ENCODE peak calls at places on chromosome 18, in eight cellular contexts. One of them, this sample, is unnamed.
A peak's percentile ranks its signal among the peaks of the same experiment; 100 is the strongest.

GRCh38 chr18:10062292-10062940 is 148.6 kb downstream of the VAPA start:
- DNase-seq in kidney: no peak
- DNase-seq in colonic mucosa: no peak
- DNase-seq in lower lobe of right lung: no peak
- DNase-seq in BJ: no peak
- DNase-seq in GM12878: no peak
- DNase-seq in endothelial cell of umbilical vein: no peak
- DNase-seq in pancreas: no peak
- DNase-seq in this sample: no peak

GRCh38 chr18:73564073-73564472 is 583.6 kb downstream of the FBXO15 start:
- DNase-seq in lower lobe of right lung: no peak
- DNase-seq in GM12878: no peak
- DNase-seq in endothelial cell of umbilical vein: no peak
- DNase-seq in colonic mucosa: no peak
- DNase-seq in pancreas: no peak
- DNase-seq in BJ: peak; percentile 57
- DNase-seq in kidney: no peak
- DNase-seq in this sample: no peak

GRCh38 chr18:76428396-76429261 is 66.4 kb downstream of the ZNF516 start:
- DNase-seq in BJ: no peak
- DNase-seq in kidney: peak; percentile 47
- DNase-seq in GM12878: no peak
- DNase-seq in pancreas: no peak
- DNase-seq in colonic mucosa: no peak
- DNase-seq in lower lobe of right lung: no peak
- DNase-seq in endothelial cell of umbilical vein: no peak
- DNase-seq in this sample: no peak

GRCh38 chr18:6811816-6812215 is 82.3 kb downstream of the ARHGAP28 start:
- DNase-seq in endothelial cell of umbilical vein: peak; percentile 76
- DNase-seq in colonic mucosa: no peak
- DNase-seq in BJ: no peak
- DNase-seq in pancreas: no peak
- DNase-seq in kidney: no peak
- DNase-seq in lower lobe of right lung: no peak
- DNase-seq in GM12878: no peak
- DNase-seq in this sample: no peak

GRCh38 chr18:9943311-9943710 is 29.5 kb downstream of the VAPA start:
- DNase-seq in lower lobe of right lung: no peak
- DNase-seq in endothelial cell of umbilical vein: no peak
- DNase-seq in GM12878: no peak
- DNase-seq in kidney: no peak
- DNase-seq in pancreas: no peak
- DNase-seq in colonic mucosa: no peak
- DNase-seq in BJ: no peak
- DNase-seq in this sample: no peak

GRCh38 chr18:22477222-22477621 is 59.5 kb upstream of the CTAGE1 start:
- DNase-seq in GM12878: no peak
- DNase-seq in pancreas: no peak
- DNase-seq in colonic mucosa: no peak
- DNase-seq in lower lobe of right lung: no peak
- DNase-seq in endothelial cell of umbilical vein: no peak
- DNase-seq in kidney: no peak
- DNase-seq in BJ: no peak
- DNase-seq in this sample: no peak

GRCh38 chr18:55839350-55839749 is 251.4 kb upstream of the TCF4 start:
- DNase-seq in pancreas: no peak
- DNase-seq in lower lobe of right lung: no peak
- DNase-seq in GM12878: no peak
- DNase-seq in endothelial cell of umbilical vein: no peak
- DNase-seq in colonic mucosa: no peak
- DNase-seq in BJ: no peak
- DNase-seq in kidney: no peak
- DNase-seq in this sample: no peak

GRCh38 chr18:23380001-23380550 is 73.0 kb upstream of the RIOK3 start:
- DNase-seq in pancreas: no peak
- DNase-seq in kidney: no peak
- DNase-seq in endothelial cell of umbilical vein: peak; percentile 79
- DNase-seq in lower lobe of right lung: peak; percentile 80
- DNase-seq in GM12878: no peak
- DNase-seq in BJ: no peak
- DNase-seq in colonic mucosa: no peak
- DNase-seq in this sample: no peak

GRCh38 chr18:57294547-57294946 is 57.8 kb upstream of the ST8SIA3 start:
- DNase-seq in BJ: no peak
- DNase-seq in colonic mucosa: no peak
- DNase-seq in endothelial cell of umbilical vein: no peak
- DNase-seq in lower lobe of right lung: no peak
- DNase-seq in GM12878: no peak
- DNase-seq in kidney: no peak
- DNase-seq in pancreas: no peak
- DNase-seq in this sample: no peak

DNA sequence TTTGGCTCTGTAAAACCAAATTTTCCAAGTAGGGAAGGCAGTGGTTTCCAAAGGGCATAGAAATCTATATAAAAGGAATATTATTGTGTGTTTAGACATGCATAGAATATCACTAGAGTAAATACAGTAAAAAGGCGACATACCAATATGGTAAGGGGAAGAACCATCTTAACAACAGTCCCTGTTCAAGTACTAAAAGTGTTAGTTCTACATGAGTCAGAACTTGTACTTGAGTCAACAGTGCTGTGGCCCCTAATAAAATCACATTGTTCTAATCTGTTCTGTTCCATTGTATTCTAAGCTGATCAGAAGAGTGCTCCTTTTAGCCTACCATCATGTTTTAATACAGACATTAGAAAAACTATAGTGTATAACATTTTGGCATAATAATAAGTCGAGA is 36.1 kb upstream of the TNFRSF11A start:
- DNase-seq in pancreas: no peak
- DNase-seq in BJ: no peak
- DNase-seq in kidney: no peak
- DNase-seq in GM12878: no peak
- DNase-seq in colonic mucosa: no peak
- DNase-seq in lower lobe of right lung: no peak
- DNase-seq in endothelial cell of umbilical vein: no peak
- DNase-seq in this sample: no peak
- H3K36me3 ChIP-seq in pancreas: no peaks in the 10 kb centered on the region
- H3K36me3 ChIP-seq in BJ: no peaks in the 10 kb centered on the region
- H3K36me3 ChIP-seq in kidney: peaks cover 6% of the 10 kb centered on the region
- H3K36me3 ChIP-seq in GM12878: peaks cover 10% of the 10 kb centered on the region
- H3K36me3 ChIP-seq in colonic mucosa: no peaks in the 10 kb centered on the region
- H3K36me3 ChIP-seq in lower lobe of right lung: peaks cover 43% of the 10 kb centered on the region
- H3K36me3 ChIP-seq in endothelial cell of umbilical vein: peaks cover 11% of the 10 kb centered on the region
- H3K36me3 ChIP-seq in this sample: peaks cover 18% of the 10 kb centered on the region

GRCh38 chr18:832085-832681 is 20.1 kb upstream of the YES1 start:
- DNase-seq in BJ: no peak
- DNase-seq in endothelial cell of umbilical vein: no peak
- DNase-seq in colonic mucosa: peak; percentile 77
- DNase-seq in GM12878: no peak
- DNase-seq in lower lobe of right lung: no peak
- DNase-seq in pancreas: peak; percentile 16
- DNase-seq in kidney: no peak
- DNase-seq in this sample: peak; percentile 20
- TF ChIP-seq CTCF in BJ: no peak
- TF ChIP-seq CTCF in endothelial cell of umbilical vein: no peak
- TF ChIP-seq CTCF in colonic mucosa: no peak
- TF ChIP-seq CTCF in GM12878: no peak
- TF ChIP-seq CTCF in lower lobe of right lung: no peak
- TF ChIP-seq CTCF in pancreas: no peak
- TF ChIP-seq CTCF in kidney: no peak
- TF ChIP-seq CTCF in this sample: no peak

GRCh38 chr18:48821251-48821590 is 129.5 kb downstream of the SMAD7 start:
- DNase-seq in GM12878: no peak
- DNase-seq in BJ: no peak
- DNase-seq in lower lobe of right lung: no peak
- DNase-seq in pancreas: no peak
- DNase-seq in colonic mucosa: no peak
- DNase-seq in endothelial cell of umbilical vein: no peak
- DNase-seq in kidney: peak; percentile 11
- DNase-seq in this sample: no peak
- H3K36me3 ChIP-seq in GM12878: no peaks in the 10 kb centered on the region
- H3K36me3 ChIP-seq in BJ: peaks cover 35% of the 10 kb centered on the region
- H3K36me3 ChIP-seq in lower lobe of right lung: peaks cover 22% of the 10 kb centered on the region
- H3K36me3 ChIP-seq in pancreas: no peaks in the 10 kb centered on the region
- H3K36me3 ChIP-seq in colonic mucosa: no peaks in the 10 kb centered on the region
- H3K36me3 ChIP-seq in endothelial cell of umbilical vein: no peaks in the 10 kb centered on the region
- H3K36me3 ChIP-seq in kidney: no peaks in the 10 kb centered on the region
- H3K36me3 ChIP-seq in this sample: no peaks in the 10 kb centered on the region

GRCh38 chr18:28995319-28995718 is 818.4 kb upstream of the CDH2 start:
- DNase-seq in BJ: no peak
- DNase-seq in kidney: no peak
- DNase-seq in GM12878: no peak
- DNase-seq in endothelial cell of umbilical vein: peak; percentile 23
- DNase-seq in lower lobe of right lung: no peak
- DNase-seq in pancreas: no peak
- DNase-seq in colonic mucosa: no peak
- DNase-seq in this sample: no peak
- TF ChIP-seq CTCF in BJ: peak; percentile 42
- TF ChIP-seq CTCF in kidney: no peak
- TF ChIP-seq CTCF in GM12878: no peak
- TF ChIP-seq CTCF in endothelial cell of umbilical vein: no peak
- TF ChIP-seq CTCF in lower lobe of right lung: no peak
- TF ChIP-seq CTCF in pancreas: no peak
- TF ChIP-seq CTCF in colonic mucosa: no peak
- TF ChIP-seq CTCF in this sample: no peak

GRCh38 chr18:45248240-45248903 is 366.9 kb upstream of the SLC14A2 start:
- DNase-seq in colonic mucosa: no peak
- DNase-seq in kidney: no peak
- DNase-seq in endothelial cell of umbilical vein: no peak
- DNase-seq in lower lobe of right lung: no peak
- DNase-seq in pancreas: no peak
- DNase-seq in GM12878: no peak
- DNase-seq in BJ: peak; percentile 74
- DNase-seq in this sample: no peak

GRCh38 chr18:45243347-45244095 is 371.8 kb upstream of the SLC14A2 start:
- DNase-seq in lower lobe of right lung: no peak
- DNase-seq in colonic mucosa: no peak
- DNase-seq in BJ: no peak
- DNase-seq in GM12878: no peak
- DNase-seq in pancreas: no peak
- DNase-seq in endothelial cell of umbilical vein: no peak
- DNase-seq in kidney: no peak
- DNase-seq in this sample: no peak

GRCh38 chr18:45241982-45242565 is 373.2 kb upstream of the SLC14A2 start:
- DNase-seq in colonic mucosa: no peak
- DNase-seq in BJ: no peak
- DNase-seq in kidney: no peak
- DNase-seq in GM12878: no peak
- DNase-seq in lower lobe of right lung: no peak
- DNase-seq in pancreas: no peak
- DNase-seq in endothelial cell of umbilical vein: no peak
- DNase-seq in this sample: no peak

GRCh38 chr18:45249306-45249705 is 366.0 kb upstream of the SLC14A2 start:
- DNase-seq in endothelial cell of umbilical vein: no peak
- DNase-seq in lower lobe of right lung: no peak
- DNase-seq in GM12878: no peak
- DNase-seq in BJ: peak; percentile 66
- DNase-seq in colonic mucosa: no peak
- DNase-seq in kidney: no peak
- DNase-seq in pancreas: no peak
- DNase-seq in this sample: no peak

GRCh38 chr18:45245036-45245638 is 370.1 kb upstream of the SLC14A2 start:
- DNase-seq in BJ: no peak
- DNase-seq in kidney: no peak
- DNase-seq in GM12878: no peak
- DNase-seq in colonic mucosa: no peak
- DNase-seq in endothelial cell of umbilical vein: no peak
- DNase-seq in pancreas: no peak
- DNase-seq in lower lobe of right lung: no peak
- DNase-seq in this sample: no peak
- H3K36me3 ChIP-seq in BJ: no peaks in the 10 kb centered on the region
- H3K36me3 ChIP-seq in kidney: no peaks in the 10 kb centered on the region
- H3K36me3 ChIP-seq in GM12878: no peaks in the 10 kb centered on the region
- H3K36me3 ChIP-seq in colonic mucosa: no peaks in the 10 kb centered on the region
- H3K36me3 ChIP-seq in endothelial cell of umbilical vein: no peaks in the 10 kb centered on the region
- H3K36me3 ChIP-seq in pancreas: no peaks in the 10 kb centered on the region
- H3K36me3 ChIP-seq in lower lobe of right lung: no peaks in the 10 kb centered on the region
- H3K36me3 ChIP-seq in this sample: no peaks in the 10 kb centered on the region

This sample was measured in CD8-positive, alpha-beta T cell.